ENCODE peak calls at places on chromosomes 11 and 22, in five cellular contexts. One of them, this sample, is unnamed.
A peak's percentile ranks its signal among the peaks of the same experiment; 100 is the strongest.

GRCh38 chr22:40400173-40400572 is 29.8 kb downstream of the SGSM3 start:
- DNase-seq in fibroblast of lung: no peak
- DNase-seq in MM.1S: no peak
- DNase-seq in colonic mucosa: no peak
- DNase-seq in endodermal cell: no peak
- DNase-seq in this sample: no peak

GRCh38 chr11:70063555-70063954 is 14.6 kb upstream of the ANO1 start:
- DNase-seq in endodermal cell: no peak
- DNase-seq in fibroblast of lung: no peak
- DNase-seq in colonic mucosa: no peak
- DNase-seq in MM.1S: no peak
- DNase-seq in this sample: no peak

GRCh38 chr11:100602716-100603115 is 84.4 kb upstream of the ARHGAP42 start:
- DNase-seq in colonic mucosa: no peak
- DNase-seq in MM.1S: no peak
- DNase-seq in endodermal cell: no peak
- DNase-seq in fibroblast of lung: no peak
- DNase-seq in this sample: no peak

GRCh38 chr11:112785104-112785503 is 176.1 kb upstream of the NCAM1 start:
- DNase-seq in fibroblast of lung: peak; percentile 83
- DNase-seq in MM.1S: no peak
- DNase-seq in endodermal cell: no peak
- DNase-seq in colonic mucosa: no peak
- DNase-seq in this sample: no peak

GRCh38 chr11:69044111-69045013 is 4.4 kb upstream of the TPCN2 start:
- DNase-seq in MM.1S: peak; percentile 51
- DNase-seq in fibroblast of lung: peak; percentile 67
- DNase-seq in colonic mucosa: peak; percentile 72
- DNase-seq in endodermal cell: peak; percentile 96
- DNase-seq in this sample: peak; percentile 77

GRCh38 chr11:59862252-59862651 is 4.0 kb downstream of the TCN1 start:
- DNase-seq in fibroblast of lung: no peak
- DNase-seq in MM.1S: no peak
- DNase-seq in colonic mucosa: no peak
- DNase-seq in endodermal cell: no peak
- DNase-seq in this sample: no peak

GRCh38 chr11:76229690-76230240 is 23.5 kb upstream of the WNT11 start:
- DNase-seq in colonic mucosa: no peak
- DNase-seq in endodermal cell: no peak
- DNase-seq in fibroblast of lung: no peak
- DNase-seq in MM.1S: no peak
- DNase-seq in this sample: no peak

GRCh38 chr11:65891180-65892136 is 985 bp downstream of the CCDC85B start:
- DNase-seq in colonic mucosa: no peak
- DNase-seq in MM.1S: no peak
- DNase-seq in fibroblast of lung: no peak
- DNase-seq in endodermal cell: peak; percentile 81
- DNase-seq in this sample: peak; percentile 65

GRCh38 chr11:65903068-65903481 is 2.9 kb upstream of the FOSL1 start:
- DNase-seq in fibroblast of lung: peak; percentile 90
- DNase-seq in MM.1S: no peak
- DNase-seq in endodermal cell: peak; percentile 85
- DNase-seq in colonic mucosa: no peak
- DNase-seq in this sample: no peak

GRCh38 chr11:111775024-111775710 is 9.0 kb upstream of the PPP2R1B start:
- DNase-seq in colonic mucosa: no peak
- DNase-seq in MM.1S: no peak
- DNase-seq in endodermal cell: peak; percentile 14
- DNase-seq in fibroblast of lung: peak; percentile 19
- DNase-seq in this sample: no peak

GRCh38 chr22:30754971-30755759 is 60.5 kb downstream of the OSBP2 start:
- DNase-seq in colonic mucosa: peak; percentile 68
- DNase-seq in fibroblast of lung: peak; percentile 75
- DNase-seq in endodermal cell: peak; percentile 89
- DNase-seq in MM.1S: peak; percentile 70
- DNase-seq in this sample: peak; percentile 74

GRCh38 chr22:33051960-33052839 is 6.0 kb downstream of the SYN3 start:
- DNase-seq in fibroblast of lung: no peak
- DNase-seq in endodermal cell: peak; percentile 59
- DNase-seq in MM.1S: no peak
- DNase-seq in colonic mucosa: no peak
- DNase-seq in this sample: peak; percentile 33

GRCh38 chr11:1006762-1007161 is 29.8 kb downstream of the MUC6 start:
- DNase-seq in fibroblast of lung: no peak
- DNase-seq in endodermal cell: no peak
- DNase-seq in MM.1S: no peak
- DNase-seq in colonic mucosa: no peak
- DNase-seq in this sample: no peak

GRCh38 chr11:11816511-11817319 is 25.1 kb upstream of the USP47 start:
- DNase-seq in endodermal cell: no peak
- DNase-seq in colonic mucosa: no peak
- DNase-seq in MM.1S: no peak
- DNase-seq in fibroblast of lung: peak; percentile 3
- DNase-seq in this sample: no peak

GRCh38 chr11:33310720-33311500 is 53.7 kb downstream of the HIPK3 start:
- DNase-seq in fibroblast of lung: peak; percentile 75
- DNase-seq in endodermal cell: no peak
- DNase-seq in colonic mucosa: no peak
- DNase-seq in MM.1S: no peak
- DNase-seq in this sample: no peak

GRCh38 chr22:34579519-34579918 is 486.4 kb upstream of the ISX start:
- DNase-seq in MM.1S: no peak
- DNase-seq in endodermal cell: no peak
- DNase-seq in fibroblast of lung: no peak
- DNase-seq in colonic mucosa: no peak
- DNase-seq in this sample: no peak

GRCh38 chr11:65043881-65044501 is 3.0 kb downstream of the SAC3D1 start:
- DNase-seq in MM.1S: no peak
- DNase-seq in fibroblast of lung: peak; percentile 23
- DNase-seq in colonic mucosa: peak; percentile 40
- DNase-seq in endodermal cell: no peak
- DNase-seq in this sample: no peak

GRCh38 chr11:106988151-106988806 is 30.0 kb downstream of the GUCY1A2 start:
- DNase-seq in MM.1S: no peak
- DNase-seq in colonic mucosa: no peak
- DNase-seq in fibroblast of lung: peak; percentile 90
- DNase-seq in endodermal cell: no peak
- DNase-seq in this sample: no peak

GRCh38 chr11:116948375-116948774 is 111.0 kb upstream of the APOA1 start:
- DNase-seq in fibroblast of lung: peak; percentile 48
- DNase-seq in colonic mucosa: no peak
- DNase-seq in endodermal cell: no peak
- DNase-seq in MM.1S: no peak
- DNase-seq in this sample: no peak

GRCh38 chr22:50252081-50253045 is 1.3 kb upstream of the HDAC10 start:
- DNase-seq in MM.1S: peak; percentile 53
- DNase-seq in fibroblast of lung: peak; percentile 47
- DNase-seq in endodermal cell: peak; percentile 92
- DNase-seq in colonic mucosa: peak; percentile 85
- DNase-seq in this sample: peak; percentile 83

GRCh38 chr11:850777-851762 is 8.4 kb downstream of the TSPAN4 start:
- DNase-seq in fibroblast of lung: no peak
- DNase-seq in MM.1S: no peak
- DNase-seq in colonic mucosa: no peak
- DNase-seq in endodermal cell: peak; percentile 85
- DNase-seq in this sample: peak; percentile 69

GRCh38 chr11:119323532-119324033 is 6.7 kb upstream of the MCAM start:
- DNase-seq in MM.1S: peak; percentile 73
- DNase-seq in fibroblast of lung: peak; percentile 46
- DNase-seq in colonic mucosa: peak; percentile 84
- DNase-seq in endodermal cell: peak; percentile 96
- DNase-seq in this sample: peak; percentile 86

GRCh38 chr11:122213111-122213510 is 97.1 kb upstream of the BLID start:
- DNase-seq in colonic mucosa: no peak
- DNase-seq in endodermal cell: no peak
- DNase-seq in fibroblast of lung: no peak
- DNase-seq in MM.1S: no peak
- DNase-seq in this sample: no peak

GRCh38 chr11:18493310-18493709 is 33.4 kb downstream of the TSG101 start:
- DNase-seq in colonic mucosa: no peak
- DNase-seq in endodermal cell: no peak
- DNase-seq in fibroblast of lung: no peak
- DNase-seq in MM.1S: no peak
- DNase-seq in this sample: no peak

DNA sequence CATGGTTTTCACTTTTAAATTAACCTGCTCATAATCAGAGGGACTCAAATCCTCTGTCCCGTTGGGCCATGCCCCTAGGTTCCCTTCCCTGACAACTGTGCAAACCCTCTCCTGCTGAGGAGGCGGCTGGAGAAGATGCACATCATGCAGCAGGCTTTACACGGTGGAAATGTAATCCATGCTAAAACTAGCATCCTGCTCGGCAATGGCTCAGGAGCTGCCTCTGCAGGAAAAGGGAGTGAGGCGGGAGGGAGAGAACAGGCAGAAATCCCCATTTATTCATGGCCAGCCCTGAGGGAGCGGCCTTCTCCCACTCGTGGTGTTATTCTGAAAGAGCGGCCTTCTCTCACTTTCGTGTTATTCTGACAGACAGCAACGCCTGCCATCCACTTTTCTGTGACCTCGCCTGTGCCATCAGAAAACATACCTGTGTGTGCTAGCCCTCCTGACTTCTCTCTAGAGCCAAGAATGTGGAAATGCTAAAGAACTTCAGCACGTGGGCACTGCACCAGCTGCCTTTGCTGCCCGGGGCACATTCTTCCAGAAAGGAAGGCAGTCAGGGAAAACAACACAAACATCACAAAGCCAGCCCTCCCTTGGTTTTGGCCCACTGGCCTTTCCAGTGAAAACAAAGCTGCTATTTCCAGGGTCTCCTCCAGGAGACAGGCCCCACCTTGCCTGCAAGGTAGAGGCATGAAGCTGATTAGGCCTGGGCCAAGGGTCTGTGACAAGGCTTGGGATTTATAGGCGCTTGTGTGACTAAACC is 62.9 kb upstream of the BID start:
- DNase-seq in colonic mucosa: no peak
- DNase-seq in endodermal cell: peak; percentile 77
- DNase-seq in MM.1S: no peak
- DNase-seq in fibroblast of lung: no peak
- DNase-seq in this sample: no peak
- TF ChIP-seq CTCF in colonic mucosa: no peak
- TF ChIP-seq CTCF in endodermal cell: peak; percentile 46
- TF ChIP-seq CTCF in MM.1S: no peak
- TF ChIP-seq CTCF in fibroblast of lung: no peak
- TF ChIP-seq CTCF in this sample: no peak

GRCh38 chr22:42648017-42648367 is 1.2 kb downstream of the CYB5R3 start:
- DNase-seq in endodermal cell: no peak
- DNase-seq in fibroblast of lung: no peak
- DNase-seq in colonic mucosa: no peak
- DNase-seq in MM.1S: no peak
- DNase-seq in this sample: no peak
- H3K9ac ChIP-seq in endodermal cell: peak overlapping the region; percentile 77
- H3K9ac ChIP-seq in fibroblast of lung: peak overlapping the region; percentile 96
- H3K9ac ChIP-seq in colonic mucosa: peak overlapping the region; percentile 99
- H3K9ac ChIP-seq in MM.1S: peak overlapping the region; percentile 88
- H3K9ac ChIP-seq in this sample: peak overlapping the region; percentile 87

GRCh38 chr11:50174189-50174588 is 141.5 kb downstream of the OR4C45 start:
- DNase-seq in fibroblast of lung: no peak
- DNase-seq in MM.1S: peak; percentile 39
- DNase-seq in endodermal cell: no peak
- DNase-seq in colonic mucosa: no peak
- DNase-seq in this sample: no peak
- TF ChIP-seq CTCF in fibroblast of lung: no peak
- TF ChIP-seq CTCF in MM.1S: peak; percentile 26
- TF ChIP-seq CTCF in endodermal cell: no peak
- TF ChIP-seq CTCF in colonic mucosa: no peak
- TF ChIP-seq CTCF in this sample: peak; percentile 43

GRCh38 chr11:46697303-46697702 is 3.1 kb downstream of the ARHGAP1 start:
- DNase-seq in MM.1S: no peak
- DNase-seq in endodermal cell: no peak
- DNase-seq in fibroblast of lung: peak; percentile 52
- DNase-seq in colonic mucosa: no peak
- DNase-seq in this sample: peak; percentile 77
- H3K9ac ChIP-seq in MM.1S: no peak overlapping the region
- H3K9ac ChIP-seq in endodermal cell: no peak overlapping the region
- H3K9ac ChIP-seq in fibroblast of lung: no peak overlapping the region
- H3K9ac ChIP-seq in colonic mucosa: no peak overlapping the region
- H3K9ac ChIP-seq in this sample: peak overlapping the region; percentile 28

This sample was measured in SK-N-SH.